ENCODE peak calls at places on chromosomes 6 and 20, in five cellular contexts. T, V, J, S and K are unnamed samples.

GRCh38 chr6:167750956-167751358 is 75.8 kb upstream of the AFDN start:
- DNase-seq in J (peak; percentile 66), S (peak; percentile 80), V (no peak), T (peak; percentile 75), K (no peak)

GRCh38 chr6:147106759-147107401 is 97.3 kb upstream of the STXBP5 start:
- DNase-seq in J (no peak), S (no peak), V (no peak), T (no peak), K (no peak)

GRCh38 chr6:89566930-89567634 is 71.5 kb downstream of the LYRM2 start:
- DNase-seq in V (no peak), S (no peak), T (no peak), J (no peak), K (peak; percentile 87)

GRCh38 chr6:12286381-12287132 is 3.6 kb upstream of the EDN1 start:
- DNase-seq in J (no peak), T (no peak), S (no peak), V (no peak), K (no peak)

GRCh38 chr20:32062776-32063170 is 10.7 kb downstream of the HCK start:
- DNase-seq in J (peak; percentile 42), T (no peak), S (peak; percentile 33), V (no peak), K (no peak)

GRCh38 chr6:80348263-80348662 is 241.8 kb downstream of the BCKDHB start:
- DNase-seq in T (no peak), S (no peak), V (no peak), J (no peak), K (no peak)

GRCh38 chr6:167399051-167399387 is 74.1 kb downstream of the TTLL2 start:
- DNase-seq in S (no peak), J (no peak), V (no peak), T (no peak), K (no peak)

GRCh38 chr20:40953856-40954255 is 74.8 kb upstream of the TOP1 start:
- DNase-seq in S (no peak), V (no peak), T (no peak), J (no peak), K (no peak)

GRCh38 chr6:158793432-158793831 is 25.7 kb downstream of the EZR start:
- DNase-seq in T (no peak), J (no peak), V (peak; percentile 46), S (no peak), K (peak; percentile 49)

GRCh38 chr20:61644387-61645076 is 392.5 kb downstream of the CDH4 start:
- DNase-seq in S (no peak), T (no peak), V (no peak), J (no peak), K (no peak)

GRCh38 chr6:157329829-157330228 is 6.5 kb upstream of the TMEM242 start:
- DNase-seq in J (no peak), S (no peak), V (no peak), T (no peak), K (no peak)

GRCh38 chr6:11711644-11711993 is 67.0 kb downstream of the ADTRP start:
- DNase-seq in J (no peak), V (no peak), T (peak; percentile 15), S (no peak), K (no peak)

GRCh38 chr6:69907981-69908498 is 41.7 kb downstream of the COL19A1 start:
- DNase-seq in J (no peak), T (no peak), S (no peak), V (no peak), K (peak; percentile 76)

GRCh38 chr20:26276811-26277210 is 580.2 kb upstream of the ZNF337 start:
- DNase-seq in J (no peak), S (no peak), T (peak; percentile 40), V (no peak), K (no peak)

GRCh38 chr20:62561182-62561581 is 81.1 kb upstream of the SLCO4A1 start:
- DNase-seq in V (no peak), T (peak; percentile 76), S (no peak), J (no peak), K (no peak)

GRCh38 chr6:130997061-130997753 is 65.8 kb downstream of the EPB41L2 start:
- DNase-seq in V (no peak), T (no peak), S (no peak), J (no peak), K (peak; percentile 89)

GRCh38 chr20:33830371-33830770 is 19.2 kb downstream of the CHMP4B start:
- DNase-seq in T (no peak), S (no peak), V (no peak), J (no peak), K (no peak)
- H3K4me1 ChIP-seq in T (peaks cover 79% of the 10 kb centered on the region), S (peaks cover 43% of the 10 kb centered on the region), V (peaks cover 30% of the 10 kb centered on the region), J (peaks cover 88% of the 10 kb centered on the region), K (peaks cover 12% of the 10 kb centered on the region)

GRCh38 chr6:56733298-56733697 is 90.6 kb upstream of the DST start:
- DNase-seq in T (no peak), J (no peak), S (no peak), V (no peak), K (no peak)

GRCh38 chr6:56729719-56730118 is 87.0 kb upstream of the DST start:
- DNase-seq in S (no peak), J (no peak), T (no peak), V (no peak), K (no peak)

GRCh38 chr6:56734334-56734733 is 91.6 kb upstream of the DST start:
- DNase-seq in S (no peak), T (no peak), V (no peak), J (no peak), K (no peak)

GRCh38 chr6:56732517-56732916 is 89.8 kb upstream of the DST start:
- DNase-seq in V (no peak), T (no peak), J (no peak), S (no peak), K (no peak)

DNA sequence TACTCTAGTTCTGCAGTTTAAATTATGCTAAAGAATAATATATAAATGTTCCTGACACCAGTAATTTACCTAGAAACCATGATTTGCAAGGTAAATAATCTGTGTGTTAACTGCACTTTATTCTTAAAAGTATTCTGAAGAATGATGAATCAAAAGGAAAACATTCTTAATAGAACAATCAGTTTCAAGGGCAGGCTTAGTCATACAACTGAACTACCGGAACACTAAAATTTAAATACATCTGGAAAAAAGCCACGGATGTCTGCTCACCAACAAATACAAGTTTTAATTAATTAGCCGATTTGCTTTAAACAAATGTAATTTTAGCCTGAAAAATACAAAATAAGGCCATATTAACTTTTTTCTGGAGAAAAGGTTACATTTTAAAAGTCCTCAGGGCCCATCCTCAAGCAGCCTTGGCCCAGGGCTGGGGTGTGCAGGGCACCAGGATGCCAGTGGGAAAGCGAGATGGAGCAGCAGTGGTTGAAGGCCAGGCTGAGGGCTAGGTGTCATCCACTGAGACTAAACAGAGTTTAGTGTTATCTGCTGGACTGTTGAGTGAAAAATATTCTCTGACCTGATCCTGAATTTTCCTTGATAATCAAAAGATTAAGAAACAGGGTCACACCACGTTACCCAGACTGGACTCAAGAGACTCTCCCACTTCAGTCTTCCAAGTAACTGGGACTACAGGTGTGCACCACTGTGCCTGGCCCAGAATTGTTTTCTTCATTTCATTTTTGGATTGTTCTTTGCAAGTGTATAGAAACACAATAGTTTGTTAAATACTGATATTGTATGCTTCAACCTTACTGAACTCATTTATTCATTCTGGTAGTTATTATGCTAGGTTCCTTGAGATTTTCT is 88.2 kb upstream of the DST start:
- DNase-seq in S (no peak), T (no peak), V (no peak), J (no peak), K (no peak)
- H3K4me1 ChIP-seq in S (no peaks in the 10 kb centered on the region), T (peaks cover 13% of the 10 kb centered on the region), V (no peaks in the 10 kb centered on the region), J (peaks cover 48% of the 10 kb centered on the region), K (no peaks in the 10 kb centered on the region)

DNA sequence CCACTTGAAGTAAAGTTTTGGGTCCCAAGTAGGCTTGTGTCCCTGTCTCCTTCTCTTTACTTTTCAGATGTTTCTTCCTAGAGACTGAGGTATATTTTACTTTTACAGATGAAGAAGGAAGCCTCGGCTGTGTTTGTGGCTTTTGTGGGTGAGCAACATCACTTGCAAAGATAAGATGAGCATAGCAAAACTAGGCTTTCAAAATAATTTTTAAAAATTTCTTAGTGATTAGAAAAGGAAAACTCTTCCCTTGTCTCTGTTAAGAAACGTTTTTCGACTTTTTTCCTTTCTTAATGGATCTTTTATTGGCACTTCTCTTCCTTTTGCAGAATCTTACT is 7.6 kb downstream of the PTPN1 start:
- DNase-seq in J (no peak), T (no peak), S (no peak), V (no peak), K (no peak)
- H3K4me1 ChIP-seq in J (peaks cover 85% of the 10 kb centered on the region), T (peaks cover 91% of the 10 kb centered on the region), S (peaks cover 28% of the 10 kb centered on the region), V (peaks cover 98% of the 10 kb centered on the region), K (peaks cover 52% of the 10 kb centered on the region)

GRCh38 chr6:134249412-134249758 is 68.5 kb downstream of the SGK1 start:
- DNase-seq in T (no peak), J (no peak), S (no peak), V (no peak), K (no peak)
- H3K4me1 ChIP-seq in T (peaks cover 27% of the 10 kb centered on the region), J (peaks cover 19% of the 10 kb centered on the region), S (no peaks in the 10 kb centered on the region), V (peaks cover 65% of the 10 kb centered on the region), K (no peaks in the 10 kb centered on the region)

GRCh38 chr6:150638765-150639164 is 39.1 kb downstream of the PLEKHG1 start:
- DNase-seq in S (no peak), T (no peak), V (no peak), J (no peak), K (no peak)
- H3K4me1 ChIP-seq in S (peaks cover 13% of the 10 kb centered on the region), T (peaks cover 17% of the 10 kb centered on the region), V (no peaks in the 10 kb centered on the region), J (peaks cover 18% of the 10 kb centered on the region), K (peaks cover 52% of the 10 kb centered on the region)

GRCh38 chr20:23148721-23149570 is 62.8 kb upstream of the CD93 start:
- DNase-seq in V (no peak), S (no peak), J (no peak), T (no peak), K (no peak)
- H3K4me1 ChIP-seq in V (no peaks in the 10 kb centered on the region), S (no peaks in the 10 kb centered on the region), J (peaks cover 37% of the 10 kb centered on the region), T (peaks cover 48% of the 10 kb centered on the region), K (no peaks in the 10 kb centered on the region)

GRCh38 chr6:34316442-34317171 is 67.8 kb upstream of the SMIM29 start:
- DNase-seq in J (no peak), V (no peak), S (no peak), T (no peak), K (no peak)

GRCh38 chr6:34318492-34319470 is 70.0 kb upstream of the SMIM29 start:
- DNase-seq in J (no peak), S (no peak), T (no peak), V (no peak), K (no peak)

GRCh38 chr6:34319471-34319885 is 70.7 kb upstream of the SMIM29 start:
- DNase-seq in V (no peak), J (no peak), S (no peak), T (no peak), K (no peak)

GRCh38 chr6:34317172-34317477 is 68.3 kb upstream of the SMIM29 start:
- DNase-seq in S (no peak), T (no peak), V (no peak), J (no peak), K (no peak)

DNA sequence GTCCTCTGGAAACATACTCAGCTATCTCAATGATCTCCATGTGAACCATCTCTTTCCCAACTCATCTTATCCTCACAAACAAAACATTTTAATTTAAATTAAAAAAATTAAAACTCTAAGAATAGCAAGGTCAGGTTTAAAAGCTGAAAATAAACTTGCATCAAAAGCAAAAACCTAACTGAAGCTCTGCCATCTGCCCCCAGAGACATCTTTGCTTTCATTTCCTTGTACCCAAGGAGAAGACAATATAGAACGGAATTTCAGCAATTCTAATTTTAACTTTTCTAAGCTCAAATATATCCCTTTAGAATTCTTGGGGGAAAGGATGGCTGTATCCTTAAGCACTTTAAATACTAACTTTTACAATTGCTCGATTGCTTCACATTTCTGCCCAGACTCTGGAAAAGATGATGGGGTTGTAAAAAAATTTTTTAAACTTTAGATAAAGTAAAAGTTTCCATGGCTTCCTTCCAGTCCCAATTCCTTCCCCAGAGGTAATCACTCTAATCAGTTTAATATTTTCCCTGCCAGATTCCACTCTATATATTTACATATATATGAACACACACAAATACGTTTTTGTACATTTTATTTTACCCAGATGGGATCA is 69.2 kb upstream of the SMIM29 start:
- DNase-seq in J (no peak), T (no peak), V (no peak), S (no peak), K (no peak)
- H3K4me1 ChIP-seq in J (peaks cover 36% of the 10 kb centered on the region), T (peaks cover 7% of the 10 kb centered on the region), V (peaks cover 22% of the 10 kb centered on the region), S (no peaks in the 10 kb centered on the region), K (peaks cover 2% of the 10 kb centered on the region)